ENCODE peak calls at places on chromosomes 1 and 21, in eight cellular contexts. S is right lobe of liver, F is tibial nerve, I is Peyer's patch, E is ovary, L is heart left ventricle, O is A549, M is sigmoid colon. K is an unnamed sample.

GRCh38 chr1:1061682-1062363 is 12.3 kb downstream of the RNF223 start:
- DNase-seq in S (no peak), F (no peak), I (no peak), E (no peak), L (no peak), O (no peak), M (no peak), K (no peak)

GRCh38 chr1:183281039-183281438 is 95.0 kb downstream of the LAMC2 start:
- DNase-seq in S (no peak), F (peak; percentile 72), I (peak; percentile 64), E (no peak), L (no peak), O (no peak), M (peak; percentile 84), K (peak; percentile 92)

GRCh38 chr1:67945733-67946374 is 104.6 kb downstream of the DIRAS3 start:
- DNase-seq in S (no peak), F (no peak), I (no peak), E (no peak), L (peak; percentile 37), O (no peak), M (no peak), K (no peak)

GRCh38 chr1:60035925-60036324 is 37.6 kb downstream of the C1orf87 start:
- DNase-seq in S (no peak), F (no peak), I (no peak), E (no peak), L (no peak), O (no peak), M (no peak), K (no peak)

GRCh38 chr1:177255411-177255810 is 84.7 kb downstream of the BRINP2 start:
- DNase-seq in S (no peak), F (no peak), I (no peak), E (no peak), L (no peak), O (no peak), M (no peak), K (no peak)

GRCh38 chr1:19327736-19328135 is 15.6 kb downstream of the SLC66A1 start:
- DNase-seq in S (no peak), F (no peak), I (no peak), E (no peak), L (no peak), O (no peak), M (no peak), K (no peak)

GRCh38 chr1:241627453-241628329 is 12.5 kb downstream of the CHML start:
- DNase-seq in S (no peak), F (no peak), I (peak; percentile 65), E (no peak), L (no peak), O (peak; percentile 60), M (no peak), K (no peak)

GRCh38 chr1:236997361-236997760 is 6.9 kb downstream of the MT1HL1 start:
- DNase-seq in S (no peak), F (no peak), I (no peak), E (no peak), L (peak; percentile 84), O (no peak), M (no peak), K (no peak)

GRCh38 chr1:104878203-104878911 is 1128.7 kb downstream of the AMY1C start:
- DNase-seq in S (no peak), F (no peak), I (no peak), E (no peak), L (no peak), O (no peak), M (no peak), K (peak; percentile 56)

GRCh38 chr1:942864-943533 is 16.1 kb downstream of the NOC2L start:
- DNase-seq in S (no peak), F (no peak), I (no peak), E (peak; percentile 87), L (no peak), O (peak; percentile 58), M (peak; percentile 86), K (no peak)

GRCh38 chr1:235549361-235550139 is 45.3 kb upstream of the B3GALNT2 start:
- DNase-seq in S (no peak), F (no peak), I (no peak), E (no peak), L (no peak), O (no peak), M (no peak), K (no peak)

GRCh38 chr21:43689556-43690337 is 29.2 kb upstream of the PDXK start:
- DNase-seq in S (no peak), F (no peak), I (no peak), E (no peak), L (no peak), O (no peak), M (no peak), K (no peak)

GRCh38 chr21:43691801-43692200 is 27.1 kb upstream of the PDXK start:
- DNase-seq in S (no peak), F (no peak), I (no peak), E (no peak), L (no peak), O (no peak), M (no peak), K (no peak)

GRCh38 chr21:43692949-43693348 is 26.0 kb upstream of the PDXK start:
- DNase-seq in S (no peak), F (no peak), I (no peak), E (no peak), L (no peak), O (no peak), M (no peak), K (no peak)

GRCh38 chr21:43690346-43690745 is 28.6 kb upstream of the PDXK start:
- DNase-seq in S (no peak), F (no peak), I (no peak), E (no peak), L (no peak), O (no peak), M (no peak), K (no peak)

DNA sequence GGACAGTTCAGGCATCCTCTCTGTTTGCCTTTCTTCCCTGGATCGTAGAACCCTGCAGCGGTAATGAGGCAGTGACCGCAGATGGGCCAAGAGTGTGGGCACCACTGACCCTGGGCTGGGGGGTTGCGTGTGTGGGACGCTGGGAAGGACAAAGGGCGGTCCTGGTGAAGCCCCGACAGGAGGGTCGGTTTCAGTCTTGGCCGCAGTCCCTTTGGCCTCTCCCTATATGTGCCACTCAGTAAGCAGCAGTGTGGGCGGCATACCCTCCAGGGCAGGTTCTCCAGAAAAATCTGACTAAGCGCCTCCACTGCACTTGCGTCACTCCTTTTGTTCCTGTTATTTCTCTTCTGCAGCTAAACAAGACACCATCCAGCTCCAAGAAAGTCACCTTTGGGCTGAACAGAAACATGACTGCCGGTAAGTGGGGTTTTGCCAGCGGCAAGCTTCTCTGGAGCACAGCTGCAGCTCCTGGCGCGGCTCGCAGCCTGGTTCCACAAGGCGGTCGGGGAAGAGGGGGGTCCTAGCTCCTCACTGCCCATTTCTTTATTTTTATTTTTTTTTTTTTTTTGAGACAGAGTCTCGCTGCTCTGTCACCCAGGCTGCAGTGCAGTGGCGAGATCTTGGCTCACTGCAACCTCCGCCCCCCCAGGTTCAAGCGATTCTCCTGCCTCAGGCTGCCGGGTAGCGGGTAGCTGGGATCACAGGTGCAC is 27.7 kb upstream of the PDXK start:
- DNase-seq in S (no peak), F (no peak), I (no peak), E (no peak), L (no peak), O (no peak), M (no peak), K (no peak)
- TF ChIP-seq POLR2A in S (no peak), F (no peak), I (no peak), E (no peak), L (no peak), O (no peak), M (no peak), K (no peak)

DNA sequence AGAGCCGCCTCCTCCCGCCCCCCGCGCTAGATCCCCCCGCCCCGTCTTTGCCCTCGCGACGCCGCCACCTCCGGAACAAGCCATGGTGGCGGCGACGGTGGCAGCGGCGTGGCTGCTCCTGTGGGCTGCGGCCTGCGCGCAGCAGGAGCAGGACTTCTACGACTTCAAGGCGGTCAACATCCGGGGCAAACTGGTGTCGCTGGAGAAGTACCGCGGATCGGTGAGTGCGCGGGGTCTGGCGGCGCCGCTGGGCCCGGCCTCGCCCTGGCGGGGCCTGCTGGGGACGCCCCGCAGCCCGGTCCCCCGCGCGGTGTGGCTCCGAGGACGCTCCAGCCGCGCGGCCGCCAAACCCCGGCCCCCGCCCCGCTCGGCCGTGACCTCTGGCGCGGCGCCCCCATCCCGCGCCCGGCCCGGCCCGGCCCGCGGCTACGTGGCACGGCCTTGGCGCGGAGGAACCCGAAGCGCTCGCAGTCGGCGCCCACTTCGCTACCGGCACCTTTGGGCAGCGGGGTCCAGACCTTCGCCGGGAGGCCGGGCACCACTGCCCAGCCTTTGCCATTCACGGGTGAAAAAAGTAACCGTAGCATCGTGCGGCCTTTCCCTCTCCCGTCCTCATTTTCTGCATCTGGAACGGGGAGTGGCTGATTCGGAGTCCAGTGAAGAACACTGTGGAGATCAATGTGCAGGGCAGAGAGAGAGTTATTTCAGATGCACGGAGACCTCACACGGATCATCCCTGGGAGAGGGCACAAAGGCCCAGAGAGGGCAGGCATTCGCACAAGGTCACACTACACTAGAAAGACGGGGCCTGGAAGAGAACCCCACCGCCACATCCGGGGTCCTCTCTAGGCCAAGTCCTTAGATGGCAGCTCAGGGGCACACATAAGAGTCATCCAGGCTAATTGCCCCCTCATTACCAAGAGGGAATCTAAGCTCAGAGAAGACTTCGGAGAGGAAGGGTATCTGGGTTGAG is at the start of gene GPX7:
- DNase-seq in S (peak; percentile 44), F (no peak), I (peak; percentile 73), E (peak; percentile 71), L (peak; percentile 50), O (no peak), M (peak; percentile 70), K (no peak)
- TF ChIP-seq POLR2A in S (no peak), F (no peak), I (no peak), E (no peak), L (no peak), O (no peak), M (no peak), K (no peak)

GRCh38 chr21:46411691-46412090 is 47.0 kb upstream of the DIP2A start:
- DNase-seq in S (no peak), F (no peak), I (no peak), E (no peak), L (no peak), O (no peak), M (no peak), K (no peak)
- TF ChIP-seq POLR2A in S (no peak), F (no peak), I (no peak), E (no peak), L (no peak), O (no peak), M (no peak), K (no peak)

DNA sequence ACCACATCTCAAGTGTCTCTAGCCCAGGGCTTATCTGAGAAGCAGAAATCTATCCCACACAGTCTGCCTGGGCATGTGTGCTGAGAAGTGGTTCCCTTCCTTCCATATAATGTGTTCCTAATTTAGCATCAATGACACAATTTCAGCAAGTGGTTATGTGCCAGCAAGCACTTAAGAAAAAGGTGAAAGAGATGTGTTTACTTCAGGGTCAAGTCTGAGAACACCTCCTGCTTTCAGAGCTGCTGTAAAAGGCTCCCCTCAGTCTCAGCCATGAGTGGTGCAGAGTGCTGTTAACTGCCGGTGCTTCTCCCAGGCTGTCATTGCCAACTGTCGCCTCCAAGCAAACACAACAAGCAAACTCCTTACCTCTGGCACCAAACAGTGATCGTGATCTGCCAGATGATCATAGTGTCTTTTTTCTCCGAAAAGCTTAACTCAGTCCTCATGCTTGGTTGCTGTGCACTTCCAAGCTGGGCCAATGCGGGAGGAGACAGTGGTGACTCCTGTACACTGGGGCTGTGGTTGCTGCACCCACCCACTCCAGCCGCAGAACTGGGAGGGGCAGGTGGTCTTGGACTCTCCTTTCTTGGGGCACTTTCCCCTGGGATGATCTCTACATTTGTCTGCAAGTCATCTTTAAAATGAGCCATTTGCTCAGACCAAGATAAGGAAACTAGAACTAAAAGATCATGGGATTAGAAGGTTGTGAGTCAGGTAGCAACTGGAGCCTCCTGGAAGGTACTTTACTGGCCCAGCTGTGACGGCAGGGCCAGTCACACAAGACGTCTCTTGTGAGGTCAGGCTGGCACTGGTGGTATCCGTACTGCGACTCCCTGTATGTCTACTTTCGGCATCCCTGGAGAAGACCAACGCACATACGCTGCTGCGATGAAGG is 32.4 kb downstream of the ATP1A1 start:
- DNase-seq in S (no peak), F (no peak), I (no peak), E (no peak), L (no peak), O (no peak), M (no peak), K (no peak)
- TF ChIP-seq POLR2A in S (no peak), F (no peak), I (no peak), E (no peak), L (no peak), O (no peak), M (no peak), K (no peak)